ENCODE peak calls at places on chromosomes 16 and 17, in five cellular contexts. B is cardiac fibroblast; H is kidney epithelial cell; W is activated T-cell treated with anti-CD3 and anti-CD28 coated beads, Interleukin-2, amount 50 U/mL, for 48 hours; S is MV-4-11. A is an unnamed sample.

GRCh38 chr17:82826956-82827355 is 12.9 kb downstream of the ZNF750 start:
- DNase-seq in B (no peak), H (no peak), W (no peak), S (no peak), A (no peak)

GRCh38 chr16:52069866-52070265 is 477.1 kb downstream of the TOX3 start:
- DNase-seq in B (peak; percentile 11), H (no peak), W (no peak), S (no peak), A (peak; percentile 10)

GRCh38 chr16:87570938-87571867 is 31.1 kb upstream of the JPH3 start:
- DNase-seq in B (peak; percentile 58), H (no peak), W (peak; percentile 41), S (no peak), A (peak; percentile 33)

GRCh38 chr17:44539664-44540063 is 17.6 kb upstream of the FZD2 start:
- DNase-seq in B (no peak), H (no peak), W (no peak), S (no peak), A (no peak)

GRCh38 chr17:78006338-78006737 is 47.8 kb downstream of the TNRC6C start:
- DNase-seq in B (no peak), H (no peak), W (no peak), S (no peak), A (no peak)

GRCh38 chr17:28519236-28519635 is 13.1 kb downstream of the FOXN1 start:
- DNase-seq in B (no peak), H (no peak), W (no peak), S (peak; percentile 49), A (no peak)

GRCh38 chr16:49498241-49499017 is 124.8 kb downstream of the C16orf78 start:
- DNase-seq in B (no peak), H (no peak), W (no peak), S (no peak), A (no peak)

GRCh38 chr17:73592079-73592415 is 52.2 kb downstream of the SDK2 start:
- DNase-seq in B (no peak), H (no peak), W (no peak), S (no peak), A (no peak)

GRCh38 chr17:29140051-29140582 is 40.1 kb downstream of the MYO18A start:
- DNase-seq in B (peak; percentile 68), H (no peak), W (peak; percentile 91), S (peak; percentile 99), A (peak; percentile 58)

GRCh38 chr16:85970712-85971220 is 71.8 kb downstream of the IRF8 start:
- DNase-seq in B (peak; percentile 9), H (peak; percentile 10), W (no peak), S (no peak), A (no peak)

GRCh38 chr17:49717371-49717841 is 9.6 kb upstream of the SLC35B1 start:
- DNase-seq in B (no peak), H (no peak), W (peak; percentile 69), S (no peak), A (no peak)

GRCh38 chr16:26133401-26133800 is 441.6 kb downstream of the HS3ST4 start:
- DNase-seq in B (no peak), H (no peak), W (no peak), S (no peak), A (no peak)

GRCh38 chr16:4426021-4426684 is 485 bp downstream of the DNAJA3 start:
- DNase-seq in B (no peak), H (no peak), W (no peak), S (no peak), A (peak; percentile 28)

GRCh38 chr16:87918314-87918713 is 18.0 kb downstream of the CA5A start:
- DNase-seq in B (no peak), H (no peak), W (no peak), S (no peak), A (no peak)

GRCh38 chr16:74999208-74999682 is 421 bp downstream of the ZNRF1 start:
- DNase-seq in B (peak; percentile 11), H (no peak), W (peak; percentile 29), S (no peak), A (peak; percentile 28)

GRCh38 chr17:28944862-28945741 is 6.2 kb downstream of the PHF12 start:
- DNase-seq in B (peak; percentile 63), H (no peak), W (no peak), S (no peak), A (peak; percentile 38)

GRCh38 chr17:81429353-81429774 is 34.1 kb downstream of the BAHCC1 start:
- DNase-seq in B (peak; percentile 67), H (no peak), W (no peak), S (no peak), A (peak; percentile 81)

GRCh38 chr17:78338860-78339259 is 21.0 kb downstream of the SOCS3 start:
- DNase-seq in B (no peak), H (no peak), W (no peak), S (no peak), A (no peak)

GRCh38 chr17:76701471-76701967 is 9.2 kb downstream of the MXRA7 start:
- DNase-seq in B (no peak), H (no peak), W (no peak), S (no peak), A (no peak)

GRCh38 chr16:57803413-57803990 is 1.2 kb upstream of the KIFC3 start:
- DNase-seq in B (no peak), H (no peak), W (no peak), S (no peak), A (no peak)

GRCh38 chr16:12896562-12896961 is 4.8 kb upstream of the SHISA9 start:
- DNase-seq in B (peak; percentile 22), H (no peak), W (no peak), S (no peak), A (peak; percentile 42)

A was measured in dermis blood vessel endothelial cell.